ENCODE peak calls at places on chromosome 4, in four cellular contexts. F is KBM-7, Y is bronchial epithelial cell, Q is germinal center. A is an unnamed sample.
A peak's percentile ranks its signal among the peaks of the same experiment; 100 is the strongest.

GRCh38 chr4:162644346-162644745 is 480.5 kb upstream of the FSTL5 start:
- DNase-seq in F (no peak), Y (peak; percentile 28), Q (no peak), A (no peak)

GRCh38 chr4:65791807-65792308 is 121.6 kb upstream of the EPHA5 start:
- DNase-seq in F (peak; percentile 9), Y (peak; percentile 2), Q (no peak), A (no peak)

GRCh38 chr4:15186149-15186548 is 183.9 kb downstream of the CPEB2 start:
- DNase-seq in F (no peak), Y (no peak), Q (no peak), A (no peak)

GRCh38 chr4:3826247-3827172 is 60.3 kb downstream of the ADRA2C start:
- DNase-seq in F (no peak), Y (no peak), Q (no peak), A (no peak)

GRCh38 chr4:1466034-1466960 is 60.1 kb upstream of the NKX1-1 start:
- DNase-seq in F (no peak), Y (no peak), Q (no peak), A (no peak)

GRCh38 chr4:102823897-102824296 is 3.5 kb downstream of the UBE2D3 start:
- DNase-seq in F (no peak), Y (no peak), Q (no peak), A (no peak)

GRCh38 chr4:94595880-94596483 is 144.2 kb downstream of the PDLIM5 start:
- DNase-seq in F (peak; percentile 51), Y (peak; percentile 60), Q (peak; percentile 29), A (no peak)

GRCh38 chr4:53923921-53924320 is 140.5 kb downstream of the CHIC2 start:
- DNase-seq in F (no peak), Y (peak; percentile 86), Q (no peak), A (no peak)

A was measured in NCI-H2081 treated with DMSO at 0.1 percent for 48 hours.